ENCODE peak calls at places on chromosomes 2 and 18, in five cellular contexts. R is mammary epithelial cell, Q is PC-9, I is fibroblast of lung, O is IMR-90. S is an unnamed sample. For H3K4me1 and H4K20me1, the result is how much of the 10 kb centered on the place peaks cover.

GRCh38 chr2:132911726-132912724 is 242.0 kb upstream of the LYPD1 start:
- DNase-seq in I (peak), R (no peak), Q (no peak), O (peak), S (no peak)

GRCh38 chr2:72293620-72294019 is 146.0 kb upstream of the CYP26B1 start:
- DNase-seq in I (peak), Q (no peak), O (peak), R (no peak), S (no peak)

GRCh38 chr18:23929362-23929940 is 85.1 kb upstream of the TTC39C start:
- DNase-seq in Q (no peak), I (no peak), R (no peak), O (no peak), S (no peak)

GRCh38 chr2:168401771-168402170 is 54.3 kb upstream of the CERS6 start:
- DNase-seq in O (no peak), R (no peak), Q (no peak), I (no peak), S (no peak)

GRCh38 chr2:214881647-214882205 is 72.2 kb upstream of the BARD1 start:
- DNase-seq in O (no peak), I (peak), R (no peak), Q (no peak), S (no peak)

GRCh38 chr18:57909620-57910019 is 106.5 kb upstream of the ATP8B1 start:
- DNase-seq in O (no peak), Q (no peak), R (peak), I (peak), S (no peak)

GRCh38 chr2:86175866-86176265 is 19.4 kb downstream of the IMMT start:
- DNase-seq in R (no peak), O (no peak), Q (no peak), I (no peak), S (no peak)

GRCh38 chr2:236642584-236643291 is 73.1 kb downstream of the ACKR3 start:
- DNase-seq in I (peak), R (peak), Q (peak), O (peak), S (no peak)

GRCh38 chr18:59954746-59955145 is 55.0 kb downstream of the PMAIP1 start:
- DNase-seq in O (peak), I (peak), R (peak), Q (no peak), S (no peak)

GRCh38 chr2:39837856-39838453 is 58.9 kb upstream of the THUMPD2 start:
- DNase-seq in R (peak), O (peak), Q (peak), I (peak), S (peak)

GRCh38 chr18:10559566-10560456 is 34.0 kb downstream of the NAPG start:
- DNase-seq in O (peak), Q (no peak), I (no peak), R (no peak), S (peak)

GRCh38 chr2:854460-854859 is 96.2 kb upstream of the SNTG2 start:
- DNase-seq in I (no peak), Q (peak), O (no peak), R (no peak), S (peak)

GRCh38 chr18:51188024-51188701 is 9.3 kb downstream of the MEX3C start:
- DNase-seq in I (no peak), O (no peak), Q (no peak), R (peak), S (no peak)
- H3K4me1 ChIP-seq in I (under half), O (under half), Q (under half), R (under half), S (under half)

GRCh38 chr2:30147196-30147714 is 448 bp downstream of the YPEL5 start:
- DNase-seq in Q (no peak), I (no peak), R (peak), O (no peak), S (no peak)

GRCh38 chr2:30146337-30147195 is at the start of gene YPEL5:
- DNase-seq in Q (peak), I (peak), O (peak), R (peak), S (peak)

GRCh38 chr2:30149513-30149912 is 2.7 kb downstream of the YPEL5 start:
- DNase-seq in R (peak), I (peak), Q (peak), O (no peak), S (peak)

GRCh38 chr2:30148850-30149249 is 2.0 kb downstream of the YPEL5 start:
- DNase-seq in Q (no peak), I (no peak), O (no peak), R (no peak), S (peak)

DNA sequence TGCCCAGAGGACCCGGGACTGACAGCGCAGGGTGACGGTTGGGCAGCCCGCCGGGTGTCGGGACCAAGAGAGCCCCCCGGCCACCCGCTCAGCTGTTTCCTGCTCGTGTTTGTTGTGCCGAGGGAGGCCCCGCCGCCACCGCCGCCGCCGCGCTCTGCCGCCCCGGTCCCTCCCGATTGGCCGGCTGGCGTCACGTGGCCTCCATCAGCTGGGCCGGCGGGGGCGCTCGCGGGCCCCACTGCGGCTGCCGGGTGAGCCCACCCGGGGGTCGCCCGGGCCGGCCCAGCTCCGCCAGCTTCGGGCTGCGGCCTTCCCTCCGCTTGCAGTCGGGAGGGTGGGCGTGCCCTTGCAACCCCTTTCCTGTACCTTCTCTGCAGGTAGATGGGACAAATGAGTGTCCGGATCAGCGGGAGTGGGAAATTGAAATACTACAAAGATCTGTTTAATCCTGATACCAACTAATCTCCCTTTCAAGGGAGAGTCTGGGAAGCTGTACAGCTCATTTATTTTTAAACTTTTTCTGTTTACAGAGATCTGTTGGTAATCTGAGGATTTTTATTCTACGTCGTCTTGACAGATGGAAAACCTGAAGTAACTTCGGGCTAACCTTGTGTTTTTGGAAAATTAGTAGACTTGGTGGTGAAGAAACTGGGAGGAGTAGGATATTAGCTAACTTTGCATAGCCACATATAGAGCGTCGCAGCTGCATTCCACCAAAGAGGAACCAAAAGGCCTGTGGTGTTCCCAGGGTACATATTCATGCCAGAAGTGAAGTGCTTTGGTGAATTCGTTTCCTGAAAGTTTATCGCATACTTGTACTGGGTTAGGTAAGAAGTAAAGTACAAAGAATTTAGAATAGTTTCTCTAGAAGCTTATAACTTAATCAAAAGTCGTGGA is 1.2 kb downstream of the YPEL5 start:
- DNase-seq in Q (peak), R (peak), I (peak), O (peak), S (peak)
- H4K20me1 ChIP-seq in Q (under half), R (under half), I (under half), O (under half), S (under half)

DNA sequence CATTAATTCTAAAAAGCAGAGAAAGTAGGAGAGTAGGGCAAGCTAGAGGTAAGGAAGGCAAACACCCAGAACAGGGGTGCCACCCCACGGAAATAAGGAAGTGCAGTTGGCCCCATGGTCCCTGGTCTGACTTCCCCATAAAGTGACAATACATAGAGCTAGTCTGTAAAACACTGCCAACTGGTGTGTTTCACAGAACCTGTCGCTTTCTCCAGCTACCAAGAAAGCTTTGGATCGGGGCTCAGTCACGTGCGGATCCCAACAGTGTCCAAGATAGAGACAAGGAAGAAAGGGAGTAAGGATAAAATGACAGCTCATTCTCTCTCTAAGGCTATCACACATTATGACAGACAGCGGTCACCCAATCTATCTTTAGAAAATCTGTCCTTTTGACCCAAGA is 36.4 kb downstream of the TBC1D8 start:
- DNase-seq in O (no peak), Q (no peak), R (no peak), I (no peak), S (no peak)
- H3K4me1 ChIP-seq in O (under half), Q (half or more), R (under half), I (under half), S (under half)

DNA sequence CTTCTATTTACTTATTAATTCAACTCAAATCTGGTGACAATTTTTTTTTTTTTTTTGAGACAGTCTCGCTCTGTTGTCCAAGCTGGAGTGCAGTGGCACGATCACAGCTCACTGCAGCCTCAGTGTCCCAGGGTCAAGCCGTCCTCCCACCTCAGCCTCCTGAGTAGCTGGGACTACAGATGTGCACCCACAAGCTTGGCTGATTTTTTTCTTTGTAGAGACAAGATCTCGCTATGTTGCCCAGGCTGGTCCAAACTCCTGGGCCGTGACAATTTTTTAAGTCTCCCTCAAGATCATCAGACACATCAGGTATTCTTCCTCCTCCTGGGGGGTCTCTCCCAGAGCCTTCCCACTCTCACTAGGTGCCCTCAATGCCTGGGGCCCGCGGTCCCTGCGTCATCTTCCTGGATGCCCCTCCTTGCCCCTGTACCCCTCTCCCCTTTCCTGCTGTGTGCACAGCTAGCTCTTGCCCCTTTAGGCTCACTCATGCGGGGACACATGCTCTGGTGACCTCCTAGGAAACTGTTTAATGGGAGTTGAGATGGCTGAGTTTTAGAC is 38.0 kb downstream of the MAL start:
- DNase-seq in R (no peak), I (no peak), O (no peak), Q (no peak), S (no peak)
- H4K20me1 ChIP-seq in R (under half), I (under half), O (under half), Q (under half), S (under half)

GRCh38 chr2:170218931-170219330 is 41.0 kb downstream of the MYO3B start:
- DNase-seq in Q (no peak), I (no peak), O (no peak), R (no peak), S (no peak)

GRCh38 chr2:170216415-170216814 is 38.5 kb downstream of the MYO3B start:
- DNase-seq in Q (no peak), I (no peak), R (no peak), O (no peak), S (no peak)

GRCh38 chr2:170221317-170222288 is 43.7 kb downstream of the MYO3B start:
- DNase-seq in I (peak), R (peak), O (peak), Q (no peak), S (no peak)

GRCh38 chr2:170217778-170218251 is 39.9 kb downstream of the MYO3B start:
- DNase-seq in Q (no peak), R (no peak), I (peak), O (peak), S (no peak)

DNA sequence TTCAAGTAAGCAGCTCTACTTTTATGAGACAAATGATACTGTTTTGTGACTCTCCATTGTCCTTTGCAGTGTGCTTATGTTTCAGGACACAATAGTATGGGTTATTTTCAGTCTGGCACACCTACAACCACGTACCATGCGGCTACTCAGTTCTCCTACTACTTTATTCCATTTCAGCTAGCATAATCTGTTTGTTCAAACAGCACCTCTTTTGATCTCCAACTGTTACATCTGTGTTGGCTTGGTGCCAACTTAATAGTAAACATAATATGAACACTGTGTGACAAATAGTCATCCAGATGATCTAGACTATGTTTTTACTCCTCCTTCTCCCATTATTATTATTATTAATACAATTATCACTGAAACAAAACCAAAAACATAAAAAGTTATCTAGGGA is 40.5 kb downstream of the MYO3B start:
- DNase-seq in I (no peak), Q (no peak), R (no peak), O (no peak), S (no peak)
- H3K4me1 ChIP-seq in I (under half), Q (under half), R (under half), O (under half), S (under half)

DNA sequence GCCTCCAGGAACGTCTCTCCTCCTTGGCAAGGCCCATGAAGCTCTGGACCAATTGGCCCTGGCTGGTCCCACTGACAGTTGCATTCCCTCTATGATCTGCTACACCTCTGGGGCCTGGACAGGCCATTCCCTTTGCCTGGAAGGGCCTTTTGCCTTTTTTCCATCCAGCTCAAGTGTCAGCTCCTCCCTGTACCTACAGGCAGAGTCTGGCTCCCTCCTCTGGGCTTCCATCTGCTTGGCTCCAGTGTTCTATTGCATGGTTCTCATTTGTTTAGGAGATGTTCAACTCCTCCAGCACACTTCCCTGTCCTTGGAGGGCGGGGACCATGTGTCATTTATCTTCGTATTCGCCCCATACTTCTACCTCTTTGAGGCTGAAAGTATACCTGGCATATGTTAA is 61.1 kb downstream of the PRKCE start:
- DNase-seq in R (no peak), I (no peak), O (no peak), Q (peak), S (no peak)
- H4K20me1 ChIP-seq in R (under half), I (under half), O (under half), Q (under half), S (under half)

DNA sequence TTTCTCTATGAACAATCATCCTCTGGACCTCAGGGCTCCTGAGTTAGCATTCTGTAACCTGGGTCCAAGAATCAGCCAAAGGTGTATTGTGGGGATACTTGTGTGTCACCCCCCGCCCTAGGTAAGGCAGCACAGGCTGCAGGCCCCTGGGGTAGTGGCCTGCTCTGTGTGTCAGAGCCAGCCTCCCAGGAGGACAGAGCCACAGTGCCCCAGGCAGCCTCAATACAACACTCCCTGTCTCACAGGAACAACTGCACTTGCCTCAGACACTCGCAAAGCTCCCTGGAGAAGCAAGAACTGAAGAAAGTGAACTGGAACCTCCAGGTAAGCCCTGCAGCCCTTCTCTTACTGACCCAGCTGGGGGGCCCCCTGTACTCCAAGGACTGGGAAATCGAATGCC is 121.3 kb upstream of the PPP1CB start:
- DNase-seq in O (no peak), I (no peak), Q (no peak), R (no peak), S (no peak)
- H3K4me1 ChIP-seq in O (under half), I (under half), Q (under half), R (under half), S (under half)

GRCh38 chr2:171154348-171154747 is 6.3 kb downstream of the TLK1 start:
- DNase-seq in R (no peak), O (peak), Q (no peak), I (peak), S (peak)
- H4K20me1 ChIP-seq in R (under half), O (half or more), Q (half or more), I (under half), S (half or more)

DNA sequence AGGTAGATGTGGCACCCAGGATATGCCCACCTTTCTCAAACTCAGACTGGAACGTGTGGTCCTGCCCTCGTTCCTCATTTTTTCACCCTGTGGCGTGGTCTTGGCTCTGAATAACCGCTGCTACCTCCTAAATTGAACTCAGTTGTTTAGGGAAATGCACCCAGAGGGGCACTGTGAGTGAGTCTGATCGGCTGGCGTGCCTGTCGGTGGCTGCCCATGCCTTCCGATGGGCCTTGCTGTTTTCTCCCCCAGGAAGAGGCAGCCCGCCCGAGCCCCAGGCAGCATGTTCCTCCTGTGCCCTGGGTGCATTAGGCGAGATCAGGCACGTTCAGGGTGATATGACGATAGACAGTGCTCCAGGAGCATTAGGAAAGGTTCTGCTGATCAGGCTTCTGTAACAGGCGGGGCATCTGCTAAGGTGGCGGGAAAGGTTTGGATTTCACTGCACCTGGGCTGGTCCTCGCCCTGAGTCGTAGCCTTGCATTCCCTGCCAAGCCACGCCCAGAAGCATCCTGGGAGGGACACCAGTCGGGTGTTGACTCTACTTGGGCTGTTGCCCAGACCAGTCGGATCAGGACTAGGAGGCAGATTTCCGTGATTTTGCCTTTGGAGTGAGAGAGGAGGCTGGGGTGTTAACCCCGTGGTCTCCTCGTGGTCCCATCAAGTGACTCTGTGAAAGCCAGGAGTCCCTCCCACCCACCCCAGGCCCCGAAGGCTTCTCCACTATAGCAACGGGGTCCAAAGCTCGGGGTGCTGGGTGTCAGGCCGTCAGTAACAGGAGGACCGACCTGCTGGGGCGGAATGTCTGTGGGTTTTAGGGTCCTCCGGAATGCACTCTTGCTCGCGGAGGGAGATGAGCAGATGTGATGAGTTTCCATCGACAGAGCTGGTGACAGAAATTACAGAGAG is 75.1 kb downstream of the SH3BP4 start:
- DNase-seq in R (peak), Q (peak), I (peak), O (peak), S (no peak)
- H3K4me1 ChIP-seq in R (half or more), Q (half or more), I (under half), O (half or more), S (under half)